ENCODE peak calls at places on chromosomes 11 and 22, in nine cellular contexts. U is heart left ventricle; S is prostate gland; J is ovary; D is adrenal gland; K is IMR-90; Z is CD8-positive, alpha-beta memory T cell; I is iPS DF 6.9; N is astrocyte. W is an unnamed sample. For H3K4me1, the result is how much of the 10 kb centered on the place peaks cover.

GRCh38 chr11:44904261-44905080 is 46.2 kb downstream of the TP53I11 start:
- DNase-seq in U (no peak), S (no peak), J (no peak), D (no peak), K (no peak), Z (no peak), I (no peak), N (no peak), W (no peak)

GRCh38 chr11:27350503-27350902 is 12.5 kb downstream of the CCDC34 start:
- DNase-seq in U (no peak), S (no peak), J (no peak), D (no peak), K (no peak), Z (no peak), I (no peak), N (peak), W (no peak)

GRCh38 chr22:42436402-42436801 is 4.2 kb upstream of the NFAM1 start:
- DNase-seq in U (no peak), S (no peak), J (no peak), D (no peak), K (no peak), Z (no peak), I (no peak), N (no peak), W (no peak)

GRCh38 chr11:125593113-125593761 is 585 bp downstream of the STT3A start:
- DNase-seq in U (no peak), S (peak), J (no peak), D (no peak), K (peak), Z (no peak), I (no peak), N (peak), W (no peak)

GRCh38 chr22:45441158-45441557 is 27.7 kb downstream of the RIBC2 start:
- DNase-seq in U (peak), S (peak), J (peak), D (peak), K (peak), Z (no peak), I (no peak), N (no peak), W (peak)

GRCh38 chr11:27806122-27806521 is 105.9 kb upstream of the BDNF start:
- DNase-seq in U (no peak), S (no peak), J (no peak), D (no peak), K (no peak), Z (no peak), I (no peak), N (no peak), W (no peak)

GRCh38 chr11:64259533-64260067 is 8.3 kb downstream of the PLCB3 start:
- DNase-seq in U (no peak), S (no peak), J (no peak), D (no peak), K (no peak), Z (no peak), I (no peak), N (no peak), W (no peak)

GRCh38 chr11:119691020-119691666 is 37.9 kb downstream of the NECTIN1 start:
- DNase-seq in U (no peak), S (no peak), J (no peak), D (no peak), K (no peak), Z (no peak), I (no peak), N (no peak), W (no peak)

GRCh38 chr11:64396079-64396591 is 37.2 kb downstream of the RPS6KA4 start:
- DNase-seq in U (no peak), S (no peak), J (no peak), D (no peak), K (no peak), Z (no peak), I (peak), N (no peak), W (no peak)

GRCh38 chr22:22201925-22202343 is 42.7 kb upstream of the VPREB1 start:
- DNase-seq in U (no peak), S (no peak), J (no peak), D (no peak), K (no peak), Z (no peak), I (no peak), N (no peak), W (no peak)

GRCh38 chr11:31141804-31142203 is 227.7 kb downstream of the DCDC1 start:
- DNase-seq in U (no peak), S (no peak), J (no peak), D (no peak), K (no peak), Z (no peak), I (no peak), N (no peak), W (no peak)

GRCh38 chr11:9756461-9756860 is 92.6 kb downstream of the SWAP70 start:
- DNase-seq in U (no peak), S (no peak), J (no peak), D (no peak), K (no peak), Z (no peak), I (no peak), N (no peak), W (no peak)

GRCh38 chr22:32847067-32847491 is 45.6 kb downstream of the TIMP3 start:
- DNase-seq in U (peak), S (peak), J (peak), D (no peak), K (no peak), Z (no peak), I (no peak), N (peak), W (no peak)

GRCh38 chr11:103581680-103582265 is 454.7 kb upstream of the DDI1 start:
- DNase-seq in U (no peak), S (no peak), J (no peak), D (no peak), K (peak), Z (no peak), I (no peak), N (peak), W (no peak)

DNA sequence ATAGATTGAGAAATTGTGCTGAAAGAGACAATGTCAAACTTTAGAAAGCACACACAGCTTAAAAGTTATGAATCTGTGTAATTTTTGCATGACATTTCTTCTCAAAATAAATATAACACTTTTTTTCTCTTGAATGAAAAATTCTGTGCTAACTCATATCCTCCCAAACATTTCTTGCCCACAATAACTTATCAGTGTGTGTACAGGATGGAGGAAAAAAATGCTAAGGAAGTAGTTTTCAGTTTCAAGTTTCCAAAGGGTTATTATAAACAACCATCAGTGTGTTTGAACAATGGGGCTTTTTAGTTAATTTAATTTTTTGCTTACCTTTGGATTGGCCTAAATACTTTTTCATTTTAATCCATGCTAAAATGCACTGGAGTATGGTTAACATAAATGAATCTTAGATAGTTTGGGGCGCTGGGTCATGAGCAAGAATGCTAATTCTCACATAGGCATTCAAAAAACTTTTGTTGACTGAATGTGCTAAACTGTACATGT is 82.9 kb upstream of the ARHGAP20 start:
- DNase-seq in U (no peak), S (no peak), J (no peak), D (no peak), K (peak), Z (no peak), I (no peak), N (no peak), W (no peak)
- H3K4me1 ChIP-seq in U (under half), S (under half), J (under half), D (under half), K (under half), Z (under half), I (under half), N (under half), W (under half)

GRCh38 chr11:101745756-101746155 is 161.9 kb upstream of the TRPC6 start:
- DNase-seq in U (no peak), S (no peak), J (no peak), D (no peak), K (no peak), Z (no peak), I (no peak), N (no peak), W (no peak)

GRCh38 chr11:101748572-101748971 is 164.8 kb upstream of the TRPC6 start:
- DNase-seq in U (no peak), S (no peak), J (no peak), D (no peak), K (no peak), Z (no peak), I (no peak), N (no peak), W (no peak)
- H3K4me1 ChIP-seq in U (under half), S (under half), J (under half), D (under half), K (under half), Z (under half), I (under half), N (under half), W (under half)

DNA sequence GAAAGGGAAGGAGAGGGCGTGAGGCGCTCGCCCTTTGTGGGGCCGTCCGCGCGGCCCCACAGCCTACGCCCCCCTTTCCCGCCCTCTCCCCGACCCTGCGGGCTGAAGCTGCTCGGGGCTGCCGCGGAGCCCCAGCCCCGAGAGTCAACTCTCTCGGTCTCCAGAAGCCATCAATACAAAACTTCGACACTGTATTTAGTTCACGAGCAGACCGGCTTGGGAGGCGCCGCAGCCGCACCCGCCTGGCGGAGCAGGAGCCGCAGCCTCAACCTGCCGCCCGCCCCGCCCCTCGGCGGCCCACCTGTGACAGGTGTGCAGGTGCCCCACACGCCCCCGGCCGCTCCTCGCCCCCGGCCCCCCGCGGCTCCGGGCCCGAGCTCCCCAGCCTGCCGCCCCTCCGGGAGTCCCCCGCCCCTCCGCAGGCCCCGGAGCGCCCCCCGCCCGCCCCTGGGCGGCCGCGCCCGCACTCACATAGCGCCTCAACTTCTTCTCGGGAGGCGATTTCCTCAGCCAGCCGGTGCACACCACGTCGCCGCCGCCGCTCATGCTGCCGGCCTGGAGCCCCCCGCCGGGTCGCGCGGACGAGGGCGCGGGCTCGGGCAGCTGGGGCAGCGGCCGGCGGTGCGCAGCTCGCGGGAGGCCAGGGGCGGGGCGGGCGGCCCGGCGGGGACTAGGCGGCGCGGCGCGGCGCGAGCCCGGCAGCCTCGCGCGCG is at the start of gene GAB2:
- DNase-seq in U (no peak), S (no peak), J (peak), D (no peak), K (no peak), Z (peak), I (no peak), N (no peak), W (no peak)
- H3K4me1 ChIP-seq in U (under half), S (under half), J (under half), D (half or more), K (under half), Z (under half), I (under half), N (under half), W (under half)

DNA sequence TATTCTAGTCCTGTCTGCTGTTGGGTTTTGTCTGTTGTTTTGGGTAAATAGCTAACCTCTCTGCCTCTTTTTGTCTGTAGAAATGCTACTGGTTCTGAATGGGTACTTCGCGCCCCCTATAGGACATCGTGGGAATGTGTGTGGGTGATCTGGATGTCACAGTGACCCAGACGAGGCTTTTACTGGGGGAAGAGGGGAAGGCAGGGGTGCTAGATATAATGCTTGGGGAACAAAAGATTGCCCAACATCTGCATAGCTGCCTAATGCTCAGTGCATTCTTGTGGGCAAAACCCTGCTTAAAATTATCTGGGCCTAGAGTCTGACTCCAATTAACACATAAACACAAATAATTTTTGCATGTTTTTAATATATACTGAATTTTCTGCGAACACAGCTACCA is 57.7 kb downstream of the BMAL1 start:
- DNase-seq in U (peak), S (peak), J (peak), D (peak), K (peak), Z (peak), I (peak), N (peak), W (peak)
- H3K4me1 ChIP-seq in U (under half), S (under half), J (under half), D (half or more), K (under half), Z (under half), I (under half), N (half or more), W (half or more)

GRCh38 chr11:126878892-126879291 is 121.7 kb downstream of the KIRREL3 start:
- DNase-seq in U (no peak), S (no peak), J (no peak), D (no peak), K (no peak), Z (no peak), I (no peak), N (no peak), W (no peak)
- H3K4me1 ChIP-seq in U (under half), S (under half), J (under half), D (under half), K (under half), Z (under half), I (under half), N (under half), W (under half)

GRCh38 chr11:117866526-117866925 is 9.9 kb downstream of the FXYD6 start:
- DNase-seq in U (no peak), S (no peak), J (no peak), D (no peak), K (no peak), Z (no peak), I (no peak), N (no peak), W (no peak)
- H3K4me1 ChIP-seq in U (under half), S (under half), J (under half), D (under half), K (under half), Z (under half), I (under half), N (under half), W (under half)